ENCODE peak calls at places on chromosome 1, in eight cellular contexts. J is astrocyte of the cerebellum, N is cardiac fibroblast, O is BJ, G is spleen, Q is progenitor cell of endocrine pancreas, B is foreskin fibroblast, A is mesothelial cell of epicardium. P is an unnamed sample.
A peak's percentile ranks its signal among the peaks of the same experiment; 100 is the strongest.

GRCh38 chr1:59549067-59549837 is 252.4 kb downstream of the FGGY start:
- DNase-seq in G (no peak), B (no peak), J (no peak), A (no peak), O (no peak), Q (no peak), N (no peak), P (no peak)

GRCh38 chr1:67969446-67969845 is 81.0 kb downstream of the DIRAS3 start:
- DNase-seq in Q (no peak), N (peak; percentile 40), G (no peak), J (no peak), O (no peak), B (no peak), A (no peak), P (no peak)

GRCh38 chr1:108747898-108748297 is 1.4 kb downstream of the STXBP3 start:
- DNase-seq in O (no peak), B (no peak), Q (no peak), N (no peak), A (no peak), G (no peak), J (no peak), P (no peak)

GRCh38 chr1:66000033-66000637 is 207.4 kb downstream of the PDE4B start:
- DNase-seq in N (no peak), B (no peak), Q (no peak), A (no peak), J (no peak), G (no peak), O (no peak), P (no peak)

GRCh38 chr1:29658688-29659087 is 422.4 kb downstream of the PTPRU start:
- DNase-seq in J (no peak), Q (no peak), N (no peak), A (no peak), O (no peak), G (no peak), B (no peak), P (no peak)

GRCh38 chr1:186330758-186331157 is 44.3 kb downstream of the TPR start:
- DNase-seq in B (no peak), G (no peak), J (no peak), O (no peak), A (no peak), N (peak; percentile 10), Q (no peak), P (no peak)

GRCh38 chr1:145805057-145805456 is 18.8 kb downstream of the RNF115 start:
- DNase-seq in G (no peak), N (peak; percentile 23), J (peak; percentile 23), A (no peak), Q (no peak), B (no peak), O (no peak), P (no peak)

GRCh38 chr1:101653482-101653946 is 343.2 kb downstream of the OLFM3 start:
- DNase-seq in O (no peak), J (peak; percentile 11), G (no peak), Q (no peak), A (no peak), N (peak; percentile 56), B (no peak), P (no peak)

GRCh38 chr1:228141871-228142615 is 2.0 kb downstream of the GUK1 start:
- DNase-seq in G (peak; percentile 82), N (no peak), O (no peak), A (no peak), B (no peak), Q (no peak), J (no peak), P (no peak)

GRCh38 chr1:213530607-213531320 is 457.0 kb upstream of the PROX1 start:
- DNase-seq in N (no peak), Q (no peak), G (no peak), O (no peak), A (no peak), B (no peak), J (no peak), P (no peak)

GRCh38 chr1:204376919-204377799 is 17.4 kb upstream of the PLEKHA6 start:
- DNase-seq in Q (no peak), A (no peak), B (no peak), J (no peak), G (no peak), O (no peak), N (no peak), P (no peak)

GRCh38 chr1:159851386-159851785 is 11.1 kb downstream of the VSIG8 start:
- DNase-seq in Q (no peak), O (no peak), J (no peak), N (peak; percentile 24), G (no peak), A (no peak), B (no peak), P (no peak)

GRCh38 chr1:116266864-116267212 is 106.2 kb upstream of the ATP1A1 start:
- DNase-seq in O (no peak), N (no peak), G (no peak), Q (no peak), J (no peak), A (no peak), B (no peak), P (no peak)

GRCh38 chr1:6347641-6348487 is 45.7 kb downstream of the ACOT7 start:
- DNase-seq in G (peak; percentile 87), O (no peak), J (no peak), Q (peak; percentile 44), N (peak; percentile 39), B (no peak), A (no peak), P (no peak)

GRCh38 chr1:19032701-19033515 is 76.4 kb upstream of the IFFO2 start:
- DNase-seq in N (no peak), O (no peak), Q (no peak), J (no peak), G (peak; percentile 33), A (no peak), B (no peak), P (no peak)

GRCh38 chr1:203099760-203100159 is 13.9 kb upstream of the MYOG start:
- DNase-seq in N (no peak), A (no peak), B (no peak), O (no peak), Q (no peak), G (no peak), J (no peak), P (no peak)

GRCh38 chr1:169103443-169103842 is 3.0 kb upstream of the ATP1B1 start:
- DNase-seq in G (no peak), B (no peak), A (no peak), O (no peak), N (no peak), J (no peak), Q (no peak), P (no peak)

GRCh38 chr1:93681549-93682412 is at the start of gene BCAR3:
- DNase-seq in G (peak; percentile 91), N (peak; percentile 75), B (peak; percentile 82), A (peak; percentile 48), J (no peak), Q (peak; percentile 51), O (no peak), P (no peak)

GRCh38 chr1:180310095-180310494 is 80.0 kb downstream of the LHX4 start:
- DNase-seq in O (no peak), N (peak; percentile 81), Q (no peak), B (peak; percentile 26), G (peak; percentile 65), A (no peak), J (no peak), P (peak; percentile 2)

GRCh38 chr1:170619167-170620030 is 44.5 kb upstream of the PRRX1 start:
- DNase-seq in N (peak; percentile 48), A (no peak), B (peak; percentile 56), Q (no peak), G (no peak), J (peak; percentile 36), O (no peak), P (no peak)

GRCh38 chr1:224492632-224493031 is 58.0 kb upstream of the WDR26 start:
- DNase-seq in G (no peak), B (no peak), O (no peak), A (no peak), N (no peak), J (no peak), Q (no peak), P (no peak)

GRCh38 chr1:203769505-203770343 is 4.7 kb downstream of the LAX1 start:
- DNase-seq in G (no peak), Q (no peak), B (peak; percentile 82), N (peak; percentile 91), A (no peak), O (peak; percentile 67), J (peak; percentile 84), P (peak; percentile 74)

GRCh38 chr1:221397141-221397540 is 344.7 kb downstream of the DUSP10 start:
- DNase-seq in Q (no peak), O (no peak), J (no peak), N (no peak), G (no peak), B (no peak), A (no peak), P (no peak)

GRCh38 chr1:225987491-225988316 is 11.4 kb downstream of the SDE2 start:
- DNase-seq in O (no peak), B (no peak), Q (no peak), G (no peak), J (peak; percentile 41), N (peak; percentile 73), A (no peak), P (no peak)

GRCh38 chr1:21573971-21574458 is 64.8 kb downstream of the ALPL start:
- DNase-seq in J (peak; percentile 92), A (no peak), Q (peak; percentile 45), N (peak; percentile 95), O (no peak), G (peak; percentile 88), B (peak; percentile 39), P (peak; percentile 42)
- TF ChIP-seq CTCF in J (peak; percentile 62), A (no peak), Q (peak; percentile 69), N (peak; percentile 64), O (peak; percentile 65), G (peak; percentile 55), B (peak; percentile 72), P (peak; percentile 67)

DNA sequence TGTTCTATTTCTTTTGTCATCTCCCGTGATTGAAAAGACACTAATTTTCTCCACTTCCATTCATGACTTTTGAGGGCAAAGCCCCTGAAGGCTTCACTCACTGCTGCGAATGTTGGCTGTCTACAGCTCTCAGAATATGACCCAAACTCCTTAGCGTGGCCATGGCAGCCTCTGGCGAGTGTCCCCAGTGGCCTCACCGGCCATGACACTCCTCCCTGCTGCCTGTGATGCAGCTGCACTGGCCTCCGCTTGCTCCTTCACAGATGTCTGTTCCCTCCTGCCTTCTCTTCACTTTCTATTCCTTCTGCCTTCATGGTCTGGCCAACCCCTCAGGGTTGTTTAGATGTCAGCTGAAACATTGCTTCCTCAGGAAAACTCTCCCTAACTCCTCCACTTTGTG is 30.8 kb upstream of the PTPRF start:
- DNase-seq in Q (no peak), N (no peak), G (no peak), J (no peak), A (no peak), B (no peak), O (no peak), P (no peak)
- TF ChIP-seq CTCF in Q (peak; percentile 15), N (peak; percentile 16), G (no peak), J (no peak), A (no peak), B (no peak), O (peak; percentile 19), P (no peak)

GRCh38 chr1:184143449-184143848 is 91.9 kb downstream of the TSEN15 start:
- DNase-seq in J (no peak), N (peak; percentile 39), G (no peak), Q (no peak), O (no peak), B (no peak), A (no peak), P (no peak)
- TF ChIP-seq CTCF in J (no peak), N (no peak), G (no peak), Q (no peak), O (peak; percentile 10), B (peak; percentile 7), A (no peak), P (no peak)

GRCh38 chr1:16246961-16247360 is 10.0 kb upstream of the CPLANE2 start:
- DNase-seq in O (no peak), B (no peak), A (no peak), Q (no peak), N (no peak), J (no peak), G (no peak), P (no peak)
- TF ChIP-seq CTCF in O (no peak), B (no peak), A (no peak), Q (no peak), N (no peak), J (no peak), G (no peak), P (no peak)

P was measured in AG09319.